ENCODE peak calls at places on chromosomes 13 and 19, in five cellular contexts. K is heart left ventricle, A is GM23338, G is PC-3, B is WTC11. M is an unnamed sample.

GRCh38 chr13:110683203-110683883 is 22.6 kb downstream of the CARS2 start:
- DNase-seq in K (no peak), A (peak; percentile 45), G (peak; percentile 19), B (no peak), M (no peak)

GRCh38 chr13:57633141-57633949 is 1.8 kb downstream of the PCDH17 start:
- DNase-seq in K (peak; percentile 76), A (peak; percentile 88), G (no peak), B (peak; percentile 88), M (no peak)

GRCh38 chr19:46232468-46232867 is 2.9 kb downstream of the IGFL1 start:
- DNase-seq in K (no peak), A (no peak), G (no peak), B (no peak), M (no peak)

GRCh38 chr13:99376924-99377323 is 69.7 kb upstream of the GPR183 start:
- DNase-seq in K (no peak), A (no peak), G (no peak), B (no peak), M (no peak)

GRCh38 chr13:59823495-59823894 is 340.2 kb downstream of the DIAPH3 start:
- DNase-seq in K (no peak), A (no peak), G (peak; percentile 52), B (no peak), M (no peak)

GRCh38 chr19:1651061-1651547 is 1.3 kb downstream of the TCF3 start:
- DNase-seq in K (no peak), A (peak; percentile 79), G (no peak), B (peak; percentile 56), M (peak; percentile 70)

GRCh38 chr19:34985249-34986022 is 14.7 kb upstream of the GRAMD1A start:
- DNase-seq in K (peak; percentile 68), A (peak; percentile 74), G (no peak), B (peak; percentile 46), M (no peak)

GRCh38 chr19:2455481-2456300 is 1.1 kb downstream of the LMNB2 start:
- DNase-seq in K (peak; percentile 40), A (no peak), G (no peak), B (peak; percentile 28), M (peak; percentile 86)

GRCh38 chr13:113927661-113928581 is 46.0 kb downstream of the C13orf46 start:
- DNase-seq in K (peak; percentile 68), A (no peak), G (no peak), B (peak; percentile 7), M (no peak)

GRCh38 chr19:5103061-5103701 is 134.3 kb downstream of the KDM4B start:
- DNase-seq in K (peak; percentile 50), A (no peak), G (no peak), B (no peak), M (no peak)

GRCh38 chr13:37139356-37139755 is 33.9 kb upstream of the CSNK1A1L start:
- DNase-seq in K (no peak), A (no peak), G (no peak), B (no peak), M (no peak)

GRCh38 chr13:37136633-37137032 is 31.2 kb upstream of the CSNK1A1L start:
- DNase-seq in K (no peak), A (no peak), G (no peak), B (no peak), M (no peak)

GRCh38 chr13:37138917-37139316 is 33.5 kb upstream of the CSNK1A1L start:
- DNase-seq in K (no peak), A (no peak), G (no peak), B (no peak), M (no peak)

GRCh38 chr13:37136187-37136586 is 30.7 kb upstream of the CSNK1A1L start:
- DNase-seq in K (no peak), A (no peak), G (no peak), B (no peak), M (no peak)

GRCh38 chr13:37138169-37138568 is 32.7 kb upstream of the CSNK1A1L start:
- DNase-seq in K (no peak), A (peak; percentile 64), G (peak; percentile 48), B (peak; percentile 12), M (no peak)
- TF ChIP-seq CTCF in K (no peak), A (peak; percentile 56), G (peak; percentile 50), B (no peak), M (no peak)

GRCh38 chr13:39765801-39766463 is 110.5 kb downstream of the COG6 start:
- DNase-seq in K (peak; percentile 34), A (peak; percentile 56), G (peak; percentile 40), B (peak; percentile 42), M (no peak)
- TF ChIP-seq CTCF in K (peak; percentile 16), A (peak; percentile 75), G (peak; percentile 55), B (no peak), M (peak; percentile 7)

GRCh38 chr19:38878575-38879399 is 712 bp upstream of the RINL start:
- DNase-seq in K (no peak), A (peak; percentile 41), G (no peak), B (no peak), M (no peak)
- TF ChIP-seq CTCF in K (no peak), A (peak; percentile 43), G (no peak), B (no peak), M (no peak)

DNA sequence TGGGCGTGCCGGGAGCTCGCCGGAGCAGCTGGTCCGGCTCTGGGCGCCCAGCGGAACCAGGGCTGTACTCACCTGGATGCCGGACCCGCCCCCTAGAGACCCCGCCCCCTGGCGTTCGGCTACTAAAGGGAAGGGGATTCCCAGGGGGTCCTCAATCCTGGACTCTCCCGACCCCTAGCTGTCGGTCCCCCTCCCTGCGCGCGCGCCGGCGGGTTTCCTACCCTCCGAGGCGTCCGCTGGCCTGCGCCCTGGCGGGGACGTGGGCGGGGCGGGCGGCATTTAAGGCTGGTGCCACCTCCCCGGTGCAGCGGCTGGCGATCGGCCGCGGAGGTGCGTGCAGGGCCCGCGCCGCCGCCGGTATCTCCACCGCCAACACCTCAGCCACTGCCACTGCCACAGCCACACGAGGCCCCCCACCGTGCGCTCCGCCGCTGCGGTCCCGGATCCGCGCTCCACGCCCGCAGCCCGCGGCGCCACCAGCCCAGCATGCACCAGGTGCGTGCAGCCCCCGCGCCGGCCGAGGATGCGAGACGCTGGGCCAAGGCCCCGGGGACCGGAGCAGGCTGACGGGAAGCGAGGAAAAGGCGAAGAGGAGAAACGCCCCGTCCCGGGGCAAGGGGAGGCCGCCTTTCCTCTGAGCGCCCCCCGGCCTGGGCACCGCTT is at the start of gene ATP12A:
- DNase-seq in K (no peak), A (peak; percentile 92), G (no peak), B (peak; percentile 87), M (peak; percentile 40)
- TF ChIP-seq CTCF in K (no peak), A (peak; percentile 44), G (no peak), B (peak; percentile 19), M (no peak)

GRCh38 chr13:38868870-38869269 is 121.8 kb downstream of the STOML3 start:
- DNase-seq in K (no peak), A (no peak), G (no peak), B (no peak), M (no peak)

GRCh38 chr13:38868399-38868798 is 122.2 kb downstream of the STOML3 start:
- DNase-seq in K (no peak), A (no peak), G (no peak), B (no peak), M (no peak)

GRCh38 chr13:38875186-38875875 is 115.3 kb downstream of the STOML3 start:
- DNase-seq in K (no peak), A (no peak), G (no peak), B (no peak), M (no peak)

GRCh38 chr13:38871275-38871674 is 119.4 kb downstream of the STOML3 start:
- DNase-seq in K (no peak), A (no peak), G (no peak), B (no peak), M (no peak)

DNA sequence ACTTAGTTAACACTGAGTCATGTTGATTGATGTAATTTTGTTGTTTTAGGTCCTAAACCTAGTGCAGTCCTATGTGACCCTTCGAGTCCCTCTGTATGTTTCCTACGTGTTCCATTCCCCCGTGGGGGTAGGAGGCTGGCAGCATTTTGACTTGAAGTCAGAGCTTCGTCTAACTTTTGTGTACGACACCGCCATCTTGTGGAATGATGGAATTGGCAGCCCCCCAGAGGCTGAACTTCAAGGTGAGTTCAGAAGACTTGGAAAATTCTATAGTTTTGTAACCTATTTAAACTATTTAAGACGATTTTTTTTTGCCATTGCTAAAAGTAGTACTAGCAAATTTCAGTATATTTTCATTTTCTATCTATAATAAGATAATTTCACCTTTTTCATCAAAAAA is 117.9 kb downstream of the STOML3 start:
- DNase-seq in K (no peak), A (peak; percentile 83), G (peak; percentile 55), B (peak; percentile 74), M (peak; percentile 31)
- TF ChIP-seq CTCF in K (peak; percentile 17), A (peak; percentile 85), G (peak; percentile 65), B (peak; percentile 49), M (peak; percentile 69)

DNA sequence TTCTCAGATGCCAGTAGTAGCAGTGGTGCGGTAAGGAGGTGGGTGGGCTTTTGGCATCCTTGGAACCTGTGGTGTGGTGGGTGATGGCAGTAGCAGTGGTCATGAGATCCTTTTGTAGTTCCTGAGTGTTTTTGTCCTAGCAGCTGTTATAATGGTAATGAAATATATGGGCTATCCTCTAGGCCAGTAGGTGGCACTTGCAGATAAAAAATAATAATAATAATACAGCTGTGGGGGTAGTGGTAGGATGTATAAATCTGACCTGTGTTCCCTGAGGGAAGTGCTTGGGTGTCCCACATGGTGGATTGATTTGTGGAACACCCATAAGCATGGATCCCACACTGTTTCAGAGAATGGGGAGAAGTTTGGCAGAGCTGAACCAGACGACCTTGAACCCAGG is 334.0 kb downstream of the SLITRK5 start:
- DNase-seq in K (no peak), A (no peak), G (peak; percentile 2), B (no peak), M (no peak)
- TF ChIP-seq CTCF in K (no peak), A (peak; percentile 15), G (peak; percentile 34), B (no peak), M (no peak)

GRCh38 chr13:92808007-92808406 is 418.6 kb upstream of the GPC6 start:
- DNase-seq in K (no peak), A (no peak), G (no peak), B (no peak), M (no peak)
- TF ChIP-seq CTCF in K (no peak), A (no peak), G (no peak), B (no peak), M (no peak)